ENCODE peak calls at places on chromosome 22, in eight cellular contexts. D, G, H, U, M, W, N and S are unnamed samples.
A peak's percentile ranks its signal among the peaks of the same experiment; 100 is the strongest.

GRCh38 chr22:42294034-42294985 is 23.9 kb upstream of the TCF20 start:
- DNase-seq in G (no peak), H (peak; percentile 53), W (no peak), N (peak; percentile 39), D (no peak), M (no peak), U (peak; percentile 88), S (no peak)

GRCh38 chr22:41260871-41261270 is 20.1 kb upstream of the CHADL start:
- DNase-seq in U (no peak), D (no peak), G (no peak), H (no peak), W (no peak), N (no peak), M (no peak), S (no peak)

GRCh38 chr22:36734171-36735058 is 30.9 kb upstream of the CACNG2 start:
- DNase-seq in G (no peak), D (peak; percentile 61), U (peak; percentile 89), W (no peak), N (no peak), H (peak; percentile 76), M (no peak), S (no peak)

GRCh38 chr22:21694394-21694793 is 28.6 kb downstream of the PPIL2 start:
- DNase-seq in U (no peak), M (no peak), W (no peak), H (no peak), D (no peak), G (no peak), N (no peak), S (no peak)

GRCh38 chr22:38422615-38423511 is 32.1 kb downstream of the KCNJ4 start:
- DNase-seq in U (no peak), H (no peak), N (no peak), W (no peak), D (no peak), G (no peak), M (no peak), S (no peak)

GRCh38 chr22:37906364-37907008 is 389 bp downstream of the MICALL1 start:
- DNase-seq in G (no peak), M (no peak), D (peak; percentile 75), N (no peak), H (no peak), U (peak; percentile 69), W (no peak), S (peak; percentile 36)

GRCh38 chr22:36048911-36049677 is 20.5 kb upstream of the RBFOX2 start:
- DNase-seq in H (no peak), U (no peak), D (no peak), W (no peak), N (no peak), G (no peak), M (no peak), S (no peak)

GRCh38 chr22:22201185-22201924 is 43.2 kb upstream of the VPREB1 start:
- DNase-seq in N (peak; percentile 30), H (no peak), M (no peak), W (no peak), G (no peak), D (peak; percentile 84), U (peak; percentile 50), S (peak; percentile 31)

GRCh38 chr22:28283025-28283654 is 364.1 kb upstream of the PITPNB start:
- DNase-seq in M (no peak), N (no peak), U (peak; percentile 13), D (no peak), G (no peak), H (no peak), W (peak; percentile 16), S (no peak)

GRCh38 chr22:29912605-29913398 is 29.8 kb downstream of the MTMR3 start:
- DNase-seq in H (no peak), D (no peak), U (peak; percentile 76), M (no peak), N (no peak), G (no peak), W (peak; percentile 78), S (no peak)

GRCh38 chr22:42996646-42997365 is 18.1 kb downstream of the PACSIN2 start:
- DNase-seq in W (no peak), N (no peak), H (peak; percentile 57), U (no peak), D (no peak), G (no peak), M (no peak), S (no peak)